ENCODE peak calls at places on chromosomes 12 and 14, in five cellular contexts. F, W, Q, J and P are unnamed samples.

GRCh38 chr14:100783630-100784321 is 42.1 kb upstream of the MEG3 start:
- DNase-seq in F (no peak), W (no peak), Q (no peak), J (no peak), P (no peak)

GRCh38 chr12:120628919-120629318 is 11.5 kb upstream of the CABP1 start:
- DNase-seq in F (no peak), W (no peak), Q (no peak), J (no peak), P (no peak)

GRCh38 chr14:32509632-32510187 is 180.6 kb downstream of the AKAP6 start:
- DNase-seq in F (peak; percentile 80), W (peak; percentile 99), Q (no peak), J (no peak), P (peak; percentile 96)

GRCh38 chr14:94066089-94066676 is 14.8 kb downstream of the DDX24 start:
- DNase-seq in F (no peak), W (no peak), Q (no peak), J (no peak), P (no peak)

GRCh38 chr12:107057071-107057834 is 36.1 kb downstream of the CRY1 start:
- DNase-seq in F (no peak), W (no peak), Q (no peak), J (no peak), P (no peak)

GRCh38 chr12:113162102-113163029 is 12.8 kb downstream of the CFAP73 start:
- DNase-seq in F (no peak), W (no peak), Q (no peak), J (no peak), P (no peak)

GRCh38 chr14:57390806-57391562 is 598 bp downstream of the NAA30 start:
- DNase-seq in F (peak; percentile 15), W (peak; percentile 14), Q (peak; percentile 49), J (peak; percentile 19), P (peak; percentile 12)

GRCh38 chr12:64675795-64676194 is 65.5 kb downstream of the RASSF3 start:
- DNase-seq in F (peak; percentile 61), W (no peak), Q (no peak), J (no peak), P (no peak)

GRCh38 chr14:68468437-68469207 is 324.2 kb downstream of the ZFP36L1 start:
- DNase-seq in F (no peak), W (no peak), Q (no peak), J (no peak), P (no peak)

GRCh38 chr12:63068857-63069442 is 82.1 kb downstream of the AVPR1A start:
- DNase-seq in F (peak; percentile 18), W (peak; percentile 54), Q (peak; percentile 80), J (no peak), P (peak; percentile 47)

GRCh38 chr12:53102883-53103807 is at the start of gene SOAT2:
- DNase-seq in F (no peak), W (no peak), Q (no peak), J (no peak), P (no peak)

GRCh38 chr14:36585100-36585499 is 2.7 kb upstream of the NKX2-8 start:
- DNase-seq in F (no peak), W (no peak), Q (no peak), J (no peak), P (no peak)

GRCh38 chr12:115672506-115673080 is 604.9 kb downstream of the MED13L start:
- DNase-seq in F (no peak), W (no peak), Q (no peak), J (no peak), P (no peak)

GRCh38 chr14:84885061-84885460 is 644.9 kb upstream of the FLRT2 start:
- DNase-seq in F (no peak), W (no peak), Q (no peak), J (no peak), P (no peak)